ENCODE peak calls at places on chromosomes 7 and 10, in ten cellular contexts. One of them, this sample, is unnamed.

GRCh38 chr7:151410405-151411390 is 860 bp upstream of the WDR86 start:
- DNase-seq in heart left ventricle: no peak
- DNase-seq in IMR-90: no peak
- DNase-seq in lower lobe of right lung: no peak
- DNase-seq in adrenal gland: no peak
- DNase-seq in HCT116: no peak
- DNase-seq in astrocyte: no peak
- DNase-seq in cardiac muscle cell: peak; percentile 74
- DNase-seq in dorsolateral prefrontal cortex: no peak
- DNase-seq in breast epithelium: no peak
- DNase-seq in this sample: no peak

GRCh38 chr7:21064698-21065648 is 278.3 kb upstream of the SP8 start:
- DNase-seq in heart left ventricle: no peak
- DNase-seq in IMR-90: no peak
- DNase-seq in lower lobe of right lung: no peak
- DNase-seq in adrenal gland: no peak
- DNase-seq in HCT116: no peak
- DNase-seq in astrocyte: no peak
- DNase-seq in cardiac muscle cell: no peak
- DNase-seq in dorsolateral prefrontal cortex: no peak
- DNase-seq in breast epithelium: no peak
- DNase-seq in this sample: no peak

GRCh38 chr7:30472081-30472770 is 6.4 kb downstream of the NOD1 start:
- DNase-seq in heart left ventricle: no peak
- DNase-seq in IMR-90: no peak
- DNase-seq in lower lobe of right lung: no peak
- DNase-seq in adrenal gland: no peak
- DNase-seq in HCT116: no peak
- DNase-seq in astrocyte: no peak
- DNase-seq in cardiac muscle cell: no peak
- DNase-seq in dorsolateral prefrontal cortex: no peak
- DNase-seq in breast epithelium: no peak
- DNase-seq in this sample: no peak

GRCh38 chr10:17835688-17836087 is 26.5 kb downstream of the MRC1 start:
- DNase-seq in heart left ventricle: no peak
- DNase-seq in IMR-90: peak; percentile 91
- DNase-seq in lower lobe of right lung: no peak
- DNase-seq in adrenal gland: no peak
- DNase-seq in HCT116: peak; percentile 72
- DNase-seq in astrocyte: peak; percentile 94
- DNase-seq in cardiac muscle cell: peak; percentile 59
- DNase-seq in dorsolateral prefrontal cortex: no peak
- DNase-seq in breast epithelium: no peak
- DNase-seq in this sample: no peak

GRCh38 chr7:2008101-2008935 is 224.4 kb downstream of the MAD1L1 start:
- DNase-seq in heart left ventricle: peak; percentile 26
- DNase-seq in IMR-90: no peak
- DNase-seq in lower lobe of right lung: peak; percentile 36
- DNase-seq in adrenal gland: no peak
- DNase-seq in HCT116: no peak
- DNase-seq in astrocyte: no peak
- DNase-seq in cardiac muscle cell: no peak
- DNase-seq in dorsolateral prefrontal cortex: no peak
- DNase-seq in breast epithelium: peak; percentile 47
- DNase-seq in this sample: no peak

GRCh38 chr10:133532871-133533270 is 5.7 kb downstream of the CYP2E1 start:
- DNase-seq in heart left ventricle: no peak
- DNase-seq in IMR-90: no peak
- DNase-seq in lower lobe of right lung: no peak
- DNase-seq in adrenal gland: no peak
- DNase-seq in HCT116: no peak
- DNase-seq in astrocyte: no peak
- DNase-seq in cardiac muscle cell: no peak
- DNase-seq in dorsolateral prefrontal cortex: no peak
- DNase-seq in breast epithelium: no peak
- DNase-seq in this sample: no peak

GRCh38 chr7:33534830-33535229 is 370.5 kb upstream of the BMPER start:
- DNase-seq in heart left ventricle: no peak
- DNase-seq in IMR-90: peak; percentile 67
- DNase-seq in lower lobe of right lung: no peak
- DNase-seq in adrenal gland: no peak
- DNase-seq in HCT116: no peak
- DNase-seq in astrocyte: peak; percentile 56
- DNase-seq in cardiac muscle cell: peak; percentile 68
- DNase-seq in dorsolateral prefrontal cortex: no peak
- DNase-seq in breast epithelium: no peak
- DNase-seq in this sample: no peak

GRCh38 chr7:143391462-143392404 is 10.6 kb downstream of the ZYX start:
- DNase-seq in heart left ventricle: peak; percentile 78
- DNase-seq in IMR-90: peak; percentile 85
- DNase-seq in lower lobe of right lung: no peak
- DNase-seq in adrenal gland: peak; percentile 64
- DNase-seq in HCT116: no peak
- DNase-seq in astrocyte: peak; percentile 87
- DNase-seq in cardiac muscle cell: peak; percentile 91
- DNase-seq in dorsolateral prefrontal cortex: no peak
- DNase-seq in breast epithelium: no peak
- DNase-seq in this sample: no peak

GRCh38 chr10:77969029-77969635 is 42.6 kb upstream of the DLG5 start:
- DNase-seq in heart left ventricle: no peak
- DNase-seq in IMR-90: no peak
- DNase-seq in lower lobe of right lung: no peak
- DNase-seq in adrenal gland: no peak
- DNase-seq in HCT116: no peak
- DNase-seq in astrocyte: no peak
- DNase-seq in cardiac muscle cell: peak; percentile 19
- DNase-seq in dorsolateral prefrontal cortex: no peak
- DNase-seq in breast epithelium: no peak
- DNase-seq in this sample: no peak

GRCh38 chr10:69578508-69578991 is 5.3 kb upstream of the NEUROG3 start:
- DNase-seq in heart left ventricle: no peak
- DNase-seq in IMR-90: no peak
- DNase-seq in lower lobe of right lung: no peak
- DNase-seq in adrenal gland: no peak
- DNase-seq in HCT116: no peak
- DNase-seq in astrocyte: no peak
- DNase-seq in cardiac muscle cell: no peak
- DNase-seq in dorsolateral prefrontal cortex: no peak
- DNase-seq in breast epithelium: no peak
- DNase-seq in this sample: no peak

GRCh38 chr7:155846936-155847335 is 34.7 kb upstream of the SHH start:
- DNase-seq in heart left ventricle: no peak
- DNase-seq in IMR-90: no peak
- DNase-seq in lower lobe of right lung: no peak
- DNase-seq in adrenal gland: no peak
- DNase-seq in HCT116: no peak
- DNase-seq in astrocyte: no peak
- DNase-seq in cardiac muscle cell: no peak
- DNase-seq in dorsolateral prefrontal cortex: no peak
- DNase-seq in breast epithelium: no peak
- DNase-seq in this sample: no peak

GRCh38 chr7:93894966-93895650 is 4.6 kb upstream of the TFPI2 start:
- DNase-seq in heart left ventricle: no peak
- DNase-seq in IMR-90: no peak
- DNase-seq in lower lobe of right lung: no peak
- DNase-seq in adrenal gland: no peak
- DNase-seq in HCT116: no peak
- DNase-seq in astrocyte: peak; percentile 48
- DNase-seq in cardiac muscle cell: peak; percentile 78
- DNase-seq in dorsolateral prefrontal cortex: no peak
- DNase-seq in breast epithelium: no peak
- DNase-seq in this sample: no peak

GRCh38 chr10:24448351-24449009 is 239.5 kb downstream of the KIAA1217 start:
- DNase-seq in heart left ventricle: no peak
- DNase-seq in IMR-90: peak; percentile 71
- DNase-seq in lower lobe of right lung: no peak
- DNase-seq in adrenal gland: no peak
- DNase-seq in HCT116: no peak
- DNase-seq in astrocyte: peak; percentile 53
- DNase-seq in cardiac muscle cell: no peak
- DNase-seq in dorsolateral prefrontal cortex: no peak
- DNase-seq in breast epithelium: no peak
- DNase-seq in this sample: no peak

GRCh38 chr10:93757766-93758509 is at the start of gene LGI1:
- DNase-seq in heart left ventricle: no peak
- DNase-seq in IMR-90: peak; percentile 16
- DNase-seq in lower lobe of right lung: no peak
- DNase-seq in adrenal gland: peak; percentile 61
- DNase-seq in HCT116: no peak
- DNase-seq in astrocyte: no peak
- DNase-seq in cardiac muscle cell: peak; percentile 32
- DNase-seq in dorsolateral prefrontal cortex: peak; percentile 72
- DNase-seq in breast epithelium: no peak
- DNase-seq in this sample: no peak

GRCh38 chr10:96334888-96335526 is 23.8 kb downstream of the OPALIN start:
- DNase-seq in heart left ventricle: no peak
- DNase-seq in IMR-90: peak; percentile 41
- DNase-seq in lower lobe of right lung: no peak
- DNase-seq in adrenal gland: no peak
- DNase-seq in HCT116: peak; percentile 13
- DNase-seq in astrocyte: peak; percentile 13
- DNase-seq in cardiac muscle cell: peak; percentile 56
- DNase-seq in dorsolateral prefrontal cortex: peak; percentile 25
- DNase-seq in breast epithelium: no peak
- DNase-seq in this sample: no peak

GRCh38 chr10:96337106-96337505 is 21.7 kb downstream of the OPALIN start:
- DNase-seq in heart left ventricle: no peak
- DNase-seq in IMR-90: no peak
- DNase-seq in lower lobe of right lung: no peak
- DNase-seq in adrenal gland: no peak
- DNase-seq in HCT116: no peak
- DNase-seq in astrocyte: no peak
- DNase-seq in cardiac muscle cell: no peak
- DNase-seq in dorsolateral prefrontal cortex: no peak
- DNase-seq in breast epithelium: no peak
- DNase-seq in this sample: no peak

GRCh38 chr10:96338279-96338925 is 20.4 kb downstream of the OPALIN start:
- DNase-seq in heart left ventricle: no peak
- DNase-seq in IMR-90: no peak
- DNase-seq in lower lobe of right lung: no peak
- DNase-seq in adrenal gland: no peak
- DNase-seq in HCT116: no peak
- DNase-seq in astrocyte: no peak
- DNase-seq in cardiac muscle cell: no peak
- DNase-seq in dorsolateral prefrontal cortex: peak; percentile 39
- DNase-seq in breast epithelium: no peak
- DNase-seq in this sample: no peak

GRCh38 chr10:96327462-96327861 is 23.2 kb downstream of the DNTT start:
- DNase-seq in heart left ventricle: no peak
- DNase-seq in IMR-90: no peak
- DNase-seq in lower lobe of right lung: no peak
- DNase-seq in adrenal gland: no peak
- DNase-seq in HCT116: no peak
- DNase-seq in astrocyte: no peak
- DNase-seq in cardiac muscle cell: no peak
- DNase-seq in dorsolateral prefrontal cortex: no peak
- DNase-seq in breast epithelium: no peak
- DNase-seq in this sample: no peak

GRCh38 chr10:96333091-96333490 is 25.7 kb downstream of the OPALIN start:
- DNase-seq in heart left ventricle: no peak
- DNase-seq in IMR-90: no peak
- DNase-seq in lower lobe of right lung: no peak
- DNase-seq in adrenal gland: no peak
- DNase-seq in HCT116: no peak
- DNase-seq in astrocyte: no peak
- DNase-seq in cardiac muscle cell: no peak
- DNase-seq in dorsolateral prefrontal cortex: no peak
- DNase-seq in breast epithelium: no peak
- DNase-seq in this sample: no peak
- H3K27me3 ChIP-seq in heart left ventricle: no peaks in the 10 kb centered on the region
- H3K27me3 ChIP-seq in IMR-90: no peaks in the 10 kb centered on the region
- H3K27me3 ChIP-seq in lower lobe of right lung: peaks cover 5% of the 10 kb centered on the region
- H3K27me3 ChIP-seq in adrenal gland: peaks cover 11% of the 10 kb centered on the region
- H3K27me3 ChIP-seq in HCT116: peaks cover 7% of the 10 kb centered on the region
- H3K27me3 ChIP-seq in astrocyte: peaks cover 7% of the 10 kb centered on the region
- H3K27me3 ChIP-seq in cardiac muscle cell: no peaks in the 10 kb centered on the region
- H3K27me3 ChIP-seq in dorsolateral prefrontal cortex: no peaks in the 10 kb centered on the region
- H3K27me3 ChIP-seq in breast epithelium: peaks cover 4% of the 10 kb centered on the region
- H3K27me3 ChIP-seq in this sample: no peaks in the 10 kb centered on the region

GRCh38 chr7:103752995-103753394 is 236.5 kb downstream of the RELN start:
- DNase-seq in heart left ventricle: no peak
- DNase-seq in IMR-90: peak; percentile 27
- DNase-seq in lower lobe of right lung: no peak
- DNase-seq in adrenal gland: no peak
- DNase-seq in HCT116: no peak
- DNase-seq in astrocyte: no peak
- DNase-seq in cardiac muscle cell: peak; percentile 1
- DNase-seq in dorsolateral prefrontal cortex: no peak
- DNase-seq in breast epithelium: no peak
- DNase-seq in this sample: no peak
- TF ChIP-seq CTCF in heart left ventricle: no peak
- TF ChIP-seq CTCF in IMR-90: peak; percentile 25
- TF ChIP-seq CTCF in lower lobe of right lung: no peak
- TF ChIP-seq CTCF in adrenal gland: no peak
- TF ChIP-seq CTCF in HCT116: no peak
- TF ChIP-seq CTCF in astrocyte: no peak
- TF ChIP-seq CTCF in cardiac muscle cell: no peak
- TF ChIP-seq CTCF in dorsolateral prefrontal cortex: no peak
- TF ChIP-seq CTCF in breast epithelium: no peak
- TF ChIP-seq CTCF in this sample: no peak

GRCh38 chr10:95741807-95742528 is 14.0 kb upstream of the ENTPD1 start:
- DNase-seq in heart left ventricle: peak; percentile 42
- DNase-seq in IMR-90: peak; percentile 35
- DNase-seq in lower lobe of right lung: no peak
- DNase-seq in adrenal gland: peak; percentile 73
- DNase-seq in HCT116: no peak
- DNase-seq in astrocyte: peak; percentile 67
- DNase-seq in cardiac muscle cell: peak; percentile 91
- DNase-seq in dorsolateral prefrontal cortex: no peak
- DNase-seq in breast epithelium: no peak
- DNase-seq in this sample: no peak
- H3K27ac ChIP-seq in heart left ventricle: peak overlapping the region; percentile 73
- H3K27ac ChIP-seq in IMR-90: no peak overlapping the region
- H3K27ac ChIP-seq in lower lobe of right lung: peak overlapping the region; percentile 72
- H3K27ac ChIP-seq in adrenal gland: peak overlapping the region; percentile 36
- H3K27ac ChIP-seq in HCT116: no peak overlapping the region
- H3K27ac ChIP-seq in astrocyte: peak overlapping the region; percentile 48
- H3K27ac ChIP-seq in cardiac muscle cell: peak overlapping the region; percentile 22
- H3K27ac ChIP-seq in dorsolateral prefrontal cortex: no peak overlapping the region
- H3K27ac ChIP-seq in breast epithelium: peak overlapping the region; percentile 17
- H3K27ac ChIP-seq in this sample: no peak overlapping the region

DNA sequence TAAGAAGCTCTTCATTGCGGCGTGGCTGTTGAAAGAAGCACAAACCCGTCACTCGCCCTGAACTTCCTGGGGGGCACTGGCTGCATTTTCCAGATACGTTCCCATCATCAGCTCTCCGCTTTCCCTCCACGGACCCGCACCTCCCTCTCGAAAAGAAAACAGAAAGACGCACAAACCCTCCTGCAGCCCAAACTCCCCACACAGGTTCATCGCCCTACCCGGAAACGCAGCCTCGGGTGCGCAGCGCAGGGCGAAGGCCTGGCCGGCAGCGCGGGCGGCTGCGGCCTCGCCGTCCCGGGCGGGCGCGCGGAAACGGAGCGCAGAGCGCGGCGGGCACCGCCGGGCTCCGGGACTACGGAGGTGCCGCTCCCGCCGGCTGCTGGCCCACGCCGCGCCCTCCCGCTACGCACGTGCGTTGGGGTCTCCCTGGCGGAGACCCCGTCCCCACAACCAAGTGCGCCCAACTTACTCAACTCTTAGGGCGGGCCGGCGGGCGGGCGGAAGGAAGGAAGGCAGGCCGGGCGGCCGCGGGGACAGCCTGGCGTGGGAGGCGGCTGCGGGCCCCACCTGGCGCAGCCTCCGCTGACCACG is 822 bp downstream of the ZNF800 start:
- DNase-seq in heart left ventricle: no peak
- DNase-seq in IMR-90: peak; percentile 24
- DNase-seq in lower lobe of right lung: no peak
- DNase-seq in adrenal gland: peak; percentile 70
- DNase-seq in HCT116: no peak
- DNase-seq in astrocyte: peak; percentile 26
- DNase-seq in cardiac muscle cell: peak; percentile 40
- DNase-seq in dorsolateral prefrontal cortex: no peak
- DNase-seq in breast epithelium: no peak
- DNase-seq in this sample: peak; percentile 61
- H3K27me3 ChIP-seq in heart left ventricle: no peaks in the 10 kb centered on the region
- H3K27me3 ChIP-seq in IMR-90: no peaks in the 10 kb centered on the region
- H3K27me3 ChIP-seq in lower lobe of right lung: no peaks in the 10 kb centered on the region
- H3K27me3 ChIP-seq in adrenal gland: no peaks in the 10 kb centered on the region
- H3K27me3 ChIP-seq in HCT116: no peaks in the 10 kb centered on the region
- H3K27me3 ChIP-seq in astrocyte: no peaks in the 10 kb centered on the region
- H3K27me3 ChIP-seq in cardiac muscle cell: peaks cover 13% of the 10 kb centered on the region
- H3K27me3 ChIP-seq in dorsolateral prefrontal cortex: no peaks in the 10 kb centered on the region
- H3K27me3 ChIP-seq in breast epithelium: no peaks in the 10 kb centered on the region
- H3K27me3 ChIP-seq in this sample: no peaks in the 10 kb centered on the region